ENCODE peak calls at places on chromosome 6, in eight cellular contexts. T is hypothalamus, A is left ventricle myocardium inferior, N is COR-L47, X is AG08395, C is OCI-LY7, U is sciatic nerve, P is NCI-H146. S is an unnamed sample.

GRCh38 chr6:50602191-50602810 is 111.0 kb upstream of the TFAP2D start:
- DNase-seq in T (no peak), A (no peak), N (peak), X (peak), C (peak), U (no peak), P (peak), S (peak)

GRCh38 chr6:13013681-13014550 is 297.3 kb downstream of the PHACTR1 start:
- DNase-seq in T (no peak), A (peak), N (no peak), X (peak), C (no peak), U (no peak), P (peak), S (no peak)

GRCh38 chr6:3646616-3647362 is 104.7 kb downstream of the PXDC1 start:
- DNase-seq in T (no peak), A (no peak), N (no peak), X (no peak), C (no peak), U (no peak), P (no peak), S (no peak)

GRCh38 chr6:32883789-32884188 is 29.8 kb downstream of the PSMB9 start:
- DNase-seq in T (no peak), A (no peak), N (no peak), X (peak), C (no peak), U (no peak), P (no peak), S (no peak)

GRCh38 chr6:159582736-159583135 is 110.3 kb downstream of the SOD2 start:
- DNase-seq in T (no peak), A (no peak), N (no peak), X (no peak), C (no peak), U (no peak), P (no peak), S (no peak)

GRCh38 chr6:107098436-107099307 is 16.6 kb downstream of the BEND3 start:
- DNase-seq in T (no peak), A (no peak), N (no peak), X (no peak), C (no peak), U (no peak), P (no peak), S (no peak)

GRCh38 chr6:74256387-74257180 is 560.6 kb downstream of the CD109 start:
- DNase-seq in T (no peak), A (no peak), N (no peak), X (no peak), C (no peak), U (no peak), P (no peak), S (no peak)

GRCh38 chr6:95127266-95127665 is 450.1 kb upstream of the MANEA start:
- DNase-seq in T (no peak), A (no peak), N (no peak), X (no peak), C (no peak), U (no peak), P (no peak), S (no peak)

GRCh38 chr6:21820442-21820841 is 226.9 kb downstream of the SOX4 start:
- DNase-seq in T (no peak), A (no peak), N (no peak), X (no peak), C (no peak), U (no peak), P (no peak), S (no peak)

GRCh38 chr6:62285612-62286469 is at the start of gene KHDRBS2:
- DNase-seq in T (peak), A (peak), N (peak), X (no peak), C (peak), U (peak), P (peak), S (peak)

S was measured in GM12865.